ENCODE peak calls at places on chromosomes 3 and 15, in five cellular contexts. F is kidney tubule cell, X is T-helper 17 cell, I is amniotic epithelial cell, P is neuronal stem cell. S is an unnamed sample.

GRCh38 chr15:65414841-65415621 is 7.7 kb downstream of the IGDCC4 start:
- DNase-seq in F (peak; percentile 55), X (no peak), I (no peak), P (peak; percentile 79), S (peak; percentile 65)

GRCh38 chr15:76843269-76843668 is 61.9 kb downstream of the SCAPER start:
- DNase-seq in F (no peak), X (no peak), I (no peak), P (no peak), S (no peak)

GRCh38 chr3:42905740-42906084 is 230 bp upstream of the ZNF662 start:
- DNase-seq in F (no peak), X (no peak), I (no peak), P (no peak), S (no peak)

GRCh38 chr15:81281176-81281735 is 42.7 kb downstream of the STARD5 start:
- DNase-seq in F (no peak), X (no peak), I (no peak), P (no peak), S (no peak)

GRCh38 chr3:42498791-42499477 is 3.5 kb upstream of the VIPR1 start:
- DNase-seq in F (no peak), X (peak; percentile 5), I (no peak), P (no peak), S (no peak)

GRCh38 chr15:88447206-88447605 is 20.0 kb downstream of the MRPL46 start:
- DNase-seq in F (peak; percentile 31), X (no peak), I (no peak), P (no peak), S (no peak)

GRCh38 chr3:32399030-32399620 is 7.5 kb downstream of the CMTM7 start:
- DNase-seq in F (peak; percentile 66), X (no peak), I (peak; percentile 50), P (peak; percentile 51), S (peak; percentile 59)

GRCh38 chr3:108100906-108101305 is 10.1 kb upstream of the CD47 start:
- DNase-seq in F (no peak), X (no peak), I (no peak), P (no peak), S (no peak)